ENCODE peak calls at places on chromosomes 2 and 18, in six cellular contexts. N, A, M, F, P and V are unnamed samples. For H3K9me3, the result is how much of the 10 kb centered on the place peaks cover.

GRCh38 chr2:120590841-120591240 is 144.8 kb upstream of the GLI2 start:
- DNase-seq in N (peak), A (no peak), M (no peak), F (no peak), P (no peak), V (no peak)

GRCh38 chr2:85754313-85755095 is 713 bp downstream of the ATOH8 start:
- DNase-seq in N (peak), A (peak), M (no peak), F (peak), P (no peak), V (no peak)

GRCh38 chr2:99857867-99858444 is 284.4 kb downstream of the AFF3 start:
- DNase-seq in N (no peak), A (no peak), M (no peak), F (no peak), P (no peak), V (no peak)

GRCh38 chr2:143458258-143458954 is 329.2 kb downstream of the ARHGAP15 start:
- DNase-seq in N (no peak), A (no peak), M (no peak), F (no peak), P (no peak), V (no peak)

GRCh38 chr2:197377670-197378069 is 57.2 kb downstream of the SF3B1 start:
- DNase-seq in N (no peak), A (no peak), M (no peak), F (no peak), P (no peak), V (no peak)

GRCh38 chr18:49788327-49788908 is 24.9 kb downstream of the ACAA2 start:
- DNase-seq in N (no peak), A (peak), M (no peak), F (no peak), P (no peak), V (no peak)

GRCh38 chr2:142989276-142990204 is 112.1 kb downstream of the KYNU start:
- DNase-seq in N (no peak), A (peak), M (no peak), F (no peak), P (no peak), V (no peak)

GRCh38 chr2:46979611-46980010 is 64.0 kb upstream of the MCFD2 start:
- DNase-seq in N (no peak), A (no peak), M (no peak), F (peak), P (no peak), V (no peak)

GRCh38 chr2:45134726-45135125 is 125.5 kb upstream of the SIX2 start:
- DNase-seq in N (no peak), A (no peak), M (no peak), F (no peak), P (no peak), V (no peak)

GRCh38 chr2:74530239-74531161 is 767 bp downstream of the HTRA2 start:
- DNase-seq in N (no peak), A (peak), M (no peak), F (peak), P (no peak), V (no peak)

GRCh38 chr18:25279556-25279955 is 72.4 kb downstream of the ZNF521 start:
- DNase-seq in N (no peak), A (peak), M (no peak), F (no peak), P (no peak), V (no peak)

GRCh38 chr2:113209869-113210305 is 36.1 kb downstream of the PSD4 start:
- DNase-seq in N (no peak), A (no peak), M (no peak), F (no peak), P (no peak), V (no peak)

GRCh38 chr2:176652300-176653182 is 383.3 kb downstream of the MTX2 start:
- DNase-seq in N (no peak), A (peak), M (no peak), F (peak), P (no peak), V (no peak)

GRCh38 chr18:8536226-8536625 is 73.0 kb upstream of the RAB12 start:
- DNase-seq in N (no peak), A (no peak), M (no peak), F (no peak), P (no peak), V (no peak)

GRCh38 chr2:177667626-177668025 is 275.1 kb downstream of the AGPS start:
- DNase-seq in N (no peak), A (peak), M (no peak), F (no peak), P (no peak), V (no peak)

GRCh38 chr2:29114514-29114840 is 738 bp upstream of the CLIP4 start:
- DNase-seq in N (no peak), A (no peak), M (no peak), F (no peak), P (no peak), V (no peak)

GRCh38 chr18:77132369-77133050 is at the start of gene MBP:
- DNase-seq in N (peak), A (no peak), M (peak), F (peak), P (no peak), V (no peak)

GRCh38 chr2:19474128-19474527 is 115.7 kb upstream of the OSR1 start:
- DNase-seq in N (no peak), A (peak), M (peak), F (peak), P (no peak), V (no peak)

GRCh38 chr2:182077451-182078142 is 91.9 kb downstream of the PPP1R1C start:
- DNase-seq in N (no peak), A (peak), M (peak), F (no peak), P (no peak), V (no peak)

GRCh38 chr2:150643106-150643730 is 155.8 kb upstream of the RND3 start:
- DNase-seq in N (no peak), A (peak), M (no peak), F (no peak), P (no peak), V (no peak)

GRCh38 chr2:206990335-206990734 is 51.0 kb downstream of the CPO start:
- DNase-seq in N (no peak), A (peak), M (no peak), F (no peak), P (no peak), V (no peak)

GRCh38 chr2:73982140-73982617 is 2.5 kb upstream of the TET3 start:
- DNase-seq in N (peak), A (peak), M (no peak), F (no peak), P (no peak), V (no peak)

GRCh38 chr2:223797811-223798721 is 39.3 kb downstream of the AP1S3 start:
- DNase-seq in N (no peak), A (peak), M (no peak), F (no peak), P (no peak), V (no peak)

GRCh38 chr2:179613299-179613651 is 248.1 kb downstream of the ZNF385B start:
- DNase-seq in N (no peak), A (no peak), M (no peak), F (no peak), P (no peak), V (no peak)

GRCh38 chr2:133044556-133044955 is 374.6 kb upstream of the LYPD1 start:
- DNase-seq in N (no peak), A (no peak), M (no peak), F (no peak), P (no peak), V (no peak)

GRCh38 chr2:72911256-72911655 is 6.1 kb upstream of the EMX1 start:
- DNase-seq in N (no peak), A (no peak), M (no peak), F (peak), P (no peak), V (no peak)

GRCh38 chr2:148930046-148930775 is 55.2 kb downstream of the KIF5C start:
- DNase-seq in N (no peak), A (no peak), M (no peak), F (no peak), P (no peak), V (no peak)

GRCh38 chr2:160473508-160474318 is 19.9 kb downstream of the RBMS1 start:
- DNase-seq in N (no peak), A (no peak), M (no peak), F (no peak), P (no peak), V (no peak)

GRCh38 chr2:204909791-204910190 is 364.5 kb downstream of the PARD3B start:
- DNase-seq in N (no peak), A (no peak), M (no peak), F (no peak), P (no peak), V (no peak)

GRCh38 chr2:96558061-96558460 is 21.5 kb downstream of the ARID5A start:
- DNase-seq in N (no peak), A (no peak), M (no peak), F (no peak), P (no peak), V (no peak)

GRCh38 chr2:228048838-228049490 is 132.5 kb downstream of the SPHKAP start:
- DNase-seq in N (no peak), A (peak), M (no peak), F (no peak), P (no peak), V (no peak)

GRCh38 chr2:187504312-187504921 is 49.8 kb downstream of the TFPI start:
- DNase-seq in N (no peak), A (no peak), M (no peak), F (no peak), P (no peak), V (no peak)

GRCh38 chr2:68721482-68722071 is 13.0 kb upstream of the ARHGAP25 start:
- DNase-seq in N (no peak), A (no peak), M (no peak), F (peak), P (no peak), V (no peak)

GRCh38 chr2:47297767-47298401 is 105.1 kb upstream of the MSH2 start:
- DNase-seq in N (no peak), A (no peak), M (no peak), F (no peak), P (no peak), V (no peak)

GRCh38 chr2:98134601-98135000 is 47.6 kb downstream of the VWA3B start:
- DNase-seq in N (no peak), A (peak), M (no peak), F (no peak), P (no peak), V (no peak)

GRCh38 chr18:49920731-49921130 is 107.4 kb upstream of the ACAA2 start:
- DNase-seq in N (no peak), A (peak), M (no peak), F (no peak), P (no peak), V (no peak)

GRCh38 chr2:3470166-3470651 is 49.1 kb downstream of the ADI1 start:
- DNase-seq in N (peak), A (peak), M (no peak), F (no peak), P (peak), V (peak)

GRCh38 chr2:218859994-218860831 is 608 bp downstream of the WNT6 start:
- DNase-seq in N (no peak), A (no peak), M (no peak), F (no peak), P (no peak), V (no peak)

GRCh38 chr2:6852210-6852609 is 13.5 kb downstream of the CMPK2 start:
- DNase-seq in N (no peak), A (no peak), M (no peak), F (no peak), P (no peak), V (no peak)
- H3K9me3 ChIP-seq in N (under half), A (under half), M (under half), F (under half), P (under half), V (under half)

DNA sequence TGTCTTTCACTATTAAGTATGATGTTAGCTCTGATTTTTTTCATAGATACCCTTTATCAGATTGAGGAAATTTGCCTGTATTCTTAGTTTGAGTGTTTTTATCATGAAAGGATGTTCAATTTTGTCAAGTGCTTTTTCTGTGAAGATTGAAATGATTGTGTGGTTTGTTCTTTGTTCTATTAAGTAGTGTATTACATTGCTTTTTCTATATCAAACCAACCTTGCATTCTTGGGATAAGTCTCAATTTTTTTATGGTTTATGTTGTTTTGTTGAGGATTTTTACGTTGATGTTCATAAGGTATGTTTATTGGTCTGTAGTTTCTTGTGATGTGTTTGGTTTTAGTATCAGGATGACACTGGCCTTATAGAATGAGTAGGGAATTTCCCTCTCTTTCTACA is 19.1 kb downstream of the PDK1 start:
- DNase-seq in N (no peak), A (no peak), M (no peak), F (no peak), P (no peak), V (no peak)
- H3K9me3 ChIP-seq in N (under half), A (under half), M (under half), F (under half), P (under half), V (under half)

GRCh38 chr2:13433954-13434353 is 717.2 kb downstream of the TRIB2 start:
- DNase-seq in N (no peak), A (no peak), M (no peak), F (no peak), P (no peak), V (no peak)
- H3K9me3 ChIP-seq in N (under half), A (under half), M (under half), F (under half), P (under half), V (under half)

GRCh38 chr2:5897249-5897648 is 205.1 kb downstream of the SOX11 start:
- DNase-seq in N (no peak), A (no peak), M (no peak), F (no peak), P (no peak), V (no peak)

GRCh38 chr2:5895284-5895683 is 203.1 kb downstream of the SOX11 start:
- DNase-seq in N (no peak), A (no peak), M (no peak), F (no peak), P (no peak), V (no peak)

GRCh38 chr2:5894355-5894754 is 202.2 kb downstream of the SOX11 start:
- DNase-seq in N (no peak), A (no peak), M (no peak), F (no peak), P (no peak), V (no peak)

GRCh38 chr2:5898667-5899066 is 206.5 kb downstream of the SOX11 start:
- DNase-seq in N (no peak), A (no peak), M (no peak), F (no peak), P (no peak), V (no peak)
- H3K9me3 ChIP-seq in N (under half), A (under half), M (under half), F (under half), P (under half), V (under half)

GRCh38 chr2:14288016-14288415 is 344.5 kb upstream of the LRATD1 start:
- DNase-seq in N (no peak), A (no peak), M (no peak), F (no peak), P (no peak), V (no peak)

DNA sequence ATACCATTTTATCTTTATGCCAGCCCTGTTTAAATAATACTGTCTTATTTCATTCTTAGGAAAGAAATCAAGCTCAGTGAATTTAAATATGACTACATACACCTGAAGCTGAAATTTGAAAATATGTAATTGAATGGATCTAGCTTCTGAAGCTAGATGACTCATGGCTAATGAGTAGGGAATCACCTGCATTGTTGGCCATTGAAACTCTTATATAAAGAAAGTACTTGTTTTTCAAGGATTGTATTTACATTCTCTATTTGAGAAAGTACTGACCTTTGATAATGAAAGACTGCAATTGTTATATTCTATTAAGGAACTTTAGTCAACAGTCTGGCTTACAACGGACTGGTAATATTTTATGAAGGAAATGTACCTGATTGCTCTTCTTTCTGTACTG is 346.7 kb upstream of the LRATD1 start:
- DNase-seq in N (no peak), A (no peak), M (no peak), F (no peak), P (no peak), V (no peak)
- H3K9me3 ChIP-seq in N (under half), A (under half), M (under half), F (under half), P (under half), V (under half)

GRCh38 chr18:12554796-12555388 is 103.0 kb downstream of the SPIRE1 start:
- DNase-seq in N (no peak), A (no peak), M (no peak), F (no peak), P (no peak), V (no peak)
- H3K9me3 ChIP-seq in N (under half), A (under half), M (under half), F (under half), P (under half), V (under half)

DNA sequence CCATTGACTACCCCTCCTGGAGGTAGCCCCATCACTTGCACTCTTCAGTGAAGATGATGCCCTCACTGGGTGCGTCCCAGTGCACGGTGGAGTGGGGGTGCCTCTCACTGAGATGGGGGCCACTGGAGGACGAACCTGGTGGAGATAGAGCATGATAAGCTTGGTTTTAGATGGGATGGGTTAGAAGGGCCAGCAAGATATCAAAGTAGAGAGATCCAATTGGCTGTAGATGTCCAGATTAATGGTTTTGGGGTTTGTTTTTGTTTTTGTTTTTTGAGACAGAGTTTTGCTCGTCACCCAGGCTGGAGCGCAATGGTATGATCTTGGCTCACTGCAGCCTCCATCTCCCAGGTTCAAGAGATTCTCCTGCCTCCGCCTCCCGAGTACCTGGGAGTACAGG is 28.3 kb downstream of the DPYSL5 start:
- DNase-seq in N (no peak), A (no peak), M (no peak), F (no peak), P (no peak), V (no peak)
- H3K9me3 ChIP-seq in N (under half), A (under half), M (under half), F (under half), P (under half), V (under half)

DNA sequence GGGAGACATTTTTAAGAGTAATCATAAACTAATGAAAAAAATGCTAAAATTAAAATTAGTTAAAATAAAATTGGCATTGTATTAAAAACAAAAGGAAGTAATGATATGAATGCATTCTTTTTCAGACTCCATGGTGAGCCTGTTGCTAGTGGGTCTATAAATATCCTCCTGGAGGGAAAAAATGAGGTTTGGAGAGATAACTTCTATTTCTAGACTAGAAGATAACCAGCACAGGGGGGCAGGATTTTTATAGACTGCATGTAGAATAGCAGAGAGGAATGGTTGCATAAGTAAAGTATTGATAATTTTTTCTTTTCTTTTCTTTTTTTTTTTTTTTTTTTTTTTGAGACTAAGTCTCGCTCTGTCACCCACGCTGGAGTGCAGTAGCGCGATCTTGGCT is 835.8 kb upstream of the VRK2 start:
- DNase-seq in N (no peak), A (no peak), M (no peak), F (no peak), P (no peak), V (no peak)
- H3K9me3 ChIP-seq in N (under half), A (under half), M (under half), F (under half), P (under half), V (under half)